ENCODE peak calls at places on chromosomes 11 and 22, in nine cellular contexts. One of them, this sample, is unnamed. For H3K27me3, the result is how much of the 10 kb centered on the place peaks cover.

GRCh38 chr11:111604392-111605009 is 2.3 kb downstream of the SIK2 start:
- DNase-seq in neural progenitor cell: peak
- DNase-seq in HCT116: peak
- DNase-seq in keratinocyte: no peak
- DNase-seq in PC-3: peak
- DNase-seq in endothelial cell of umbilical vein: peak
- DNase-seq in GM23248: peak
- DNase-seq in H1: no peak
- DNase-seq in fibroblast of lung: peak
- DNase-seq in this sample: peak

GRCh38 chr11:88404932-88405710 is 67.6 kb upstream of the CTSC start:
- DNase-seq in neural progenitor cell: no peak
- DNase-seq in HCT116: no peak
- DNase-seq in keratinocyte: no peak
- DNase-seq in PC-3: no peak
- DNase-seq in endothelial cell of umbilical vein: no peak
- DNase-seq in GM23248: peak
- DNase-seq in H1: no peak
- DNase-seq in fibroblast of lung: no peak
- DNase-seq in this sample: no peak

GRCh38 chr11:105296806-105297205 is 157.2 kb upstream of the CARD18 start:
- DNase-seq in neural progenitor cell: no peak
- DNase-seq in HCT116: no peak
- DNase-seq in keratinocyte: no peak
- DNase-seq in PC-3: no peak
- DNase-seq in endothelial cell of umbilical vein: no peak
- DNase-seq in GM23248: no peak
- DNase-seq in H1: no peak
- DNase-seq in fibroblast of lung: no peak
- DNase-seq in this sample: no peak

GRCh38 chr11:46903846-46904245 is 14.5 kb downstream of the LRP4 start:
- DNase-seq in neural progenitor cell: peak
- DNase-seq in HCT116: no peak
- DNase-seq in keratinocyte: no peak
- DNase-seq in PC-3: no peak
- DNase-seq in endothelial cell of umbilical vein: no peak
- DNase-seq in GM23248: no peak
- DNase-seq in H1: no peak
- DNase-seq in fibroblast of lung: no peak
- DNase-seq in this sample: no peak

GRCh38 chr11:119863811-119864601 is 135.0 kb upstream of the NECTIN1 start:
- DNase-seq in neural progenitor cell: peak
- DNase-seq in HCT116: no peak
- DNase-seq in keratinocyte: no peak
- DNase-seq in PC-3: no peak
- DNase-seq in endothelial cell of umbilical vein: no peak
- DNase-seq in GM23248: no peak
- DNase-seq in H1: no peak
- DNase-seq in fibroblast of lung: no peak
- DNase-seq in this sample: no peak

GRCh38 chr11:46238078-46238966 is 39.1 kb upstream of the CREB3L1 start:
- DNase-seq in neural progenitor cell: peak
- DNase-seq in HCT116: no peak
- DNase-seq in keratinocyte: no peak
- DNase-seq in PC-3: no peak
- DNase-seq in endothelial cell of umbilical vein: peak
- DNase-seq in GM23248: peak
- DNase-seq in H1: no peak
- DNase-seq in fibroblast of lung: peak
- DNase-seq in this sample: peak

GRCh38 chr11:14519692-14520085 is 497 bp downstream of the PSMA1 start:
- DNase-seq in neural progenitor cell: no peak
- DNase-seq in HCT116: no peak
- DNase-seq in keratinocyte: no peak
- DNase-seq in PC-3: peak
- DNase-seq in endothelial cell of umbilical vein: no peak
- DNase-seq in GM23248: peak
- DNase-seq in H1: no peak
- DNase-seq in fibroblast of lung: peak
- DNase-seq in this sample: peak

GRCh38 chr11:120568572-120569307 is 57.2 kb downstream of the GRIK4 start:
- DNase-seq in neural progenitor cell: no peak
- DNase-seq in HCT116: peak
- DNase-seq in keratinocyte: no peak
- DNase-seq in PC-3: no peak
- DNase-seq in endothelial cell of umbilical vein: no peak
- DNase-seq in GM23248: no peak
- DNase-seq in H1: no peak
- DNase-seq in fibroblast of lung: no peak
- DNase-seq in this sample: no peak

GRCh38 chr11:61752117-61752924 is at the start of gene MYRF:
- DNase-seq in neural progenitor cell: peak
- DNase-seq in HCT116: no peak
- DNase-seq in keratinocyte: no peak
- DNase-seq in PC-3: peak
- DNase-seq in endothelial cell of umbilical vein: peak
- DNase-seq in GM23248: peak
- DNase-seq in H1: no peak
- DNase-seq in fibroblast of lung: peak
- DNase-seq in this sample: peak

DNA sequence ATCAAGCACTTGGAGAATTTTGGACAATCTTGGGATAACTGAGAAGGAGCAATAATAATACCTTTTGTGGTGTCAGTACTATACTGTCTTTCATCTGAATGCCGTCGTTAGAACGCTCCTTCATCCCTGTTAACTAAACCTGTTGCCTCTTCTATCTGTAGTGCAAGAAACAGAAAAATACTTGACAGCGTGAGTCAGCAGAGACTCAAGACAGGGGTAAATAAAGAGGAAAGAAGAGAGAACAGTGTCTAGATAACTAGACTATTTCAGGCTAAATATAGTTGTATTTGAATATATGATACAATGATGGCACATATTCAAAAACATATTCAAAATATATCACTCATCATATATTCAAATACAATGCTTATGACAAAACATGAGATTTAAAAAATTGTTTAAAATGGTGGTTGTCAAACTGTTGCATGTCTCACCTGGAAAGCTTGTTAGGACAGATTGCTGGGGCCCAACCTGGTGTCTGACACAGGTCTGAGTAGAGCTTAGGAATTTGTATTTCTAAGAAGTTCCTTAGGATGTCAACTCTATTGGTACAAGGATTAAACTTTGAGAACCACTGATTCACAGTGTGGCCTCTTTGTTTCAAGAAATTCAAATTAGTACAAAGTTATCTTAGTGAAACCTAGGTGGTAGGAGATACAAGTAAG is 17.4 kb downstream of the OOSP4A start:
- DNase-seq in neural progenitor cell: no peak
- DNase-seq in HCT116: no peak
- DNase-seq in keratinocyte: no peak
- DNase-seq in PC-3: no peak
- DNase-seq in endothelial cell of umbilical vein: no peak
- DNase-seq in GM23248: no peak
- DNase-seq in H1: no peak
- DNase-seq in fibroblast of lung: no peak
- DNase-seq in this sample: no peak
- H3K4me3 ChIP-seq in neural progenitor cell: no peak
- H3K4me3 ChIP-seq in HCT116: no peak
- H3K4me3 ChIP-seq in keratinocyte: no peak
- H3K4me3 ChIP-seq in PC-3: no peak
- H3K4me3 ChIP-seq in endothelial cell of umbilical vein: no peak
- H3K4me3 ChIP-seq in GM23248: no peak
- H3K4me3 ChIP-seq in H1: no peak
- H3K4me3 ChIP-seq in fibroblast of lung: no peak
- H3K4me3 ChIP-seq in this sample: no peak

GRCh38 chr22:19166421-19166820 is 12.1 kb downstream of the SLC25A1 start:
- DNase-seq in neural progenitor cell: no peak
- DNase-seq in HCT116: no peak
- DNase-seq in keratinocyte: no peak
- DNase-seq in PC-3: no peak
- DNase-seq in endothelial cell of umbilical vein: no peak
- DNase-seq in GM23248: no peak
- DNase-seq in H1: no peak
- DNase-seq in fibroblast of lung: no peak
- DNase-seq in this sample: no peak

GRCh38 chr22:19167106-19167869 is 11.2 kb downstream of the SLC25A1 start:
- DNase-seq in neural progenitor cell: peak
- DNase-seq in HCT116: no peak
- DNase-seq in keratinocyte: no peak
- DNase-seq in PC-3: no peak
- DNase-seq in endothelial cell of umbilical vein: no peak
- DNase-seq in GM23248: no peak
- DNase-seq in H1: no peak
- DNase-seq in fibroblast of lung: no peak
- DNase-seq in this sample: no peak

GRCh38 chr22:19169947-19170318 is 8.6 kb downstream of the SLC25A1 start:
- DNase-seq in neural progenitor cell: no peak
- DNase-seq in HCT116: no peak
- DNase-seq in keratinocyte: no peak
- DNase-seq in PC-3: no peak
- DNase-seq in endothelial cell of umbilical vein: no peak
- DNase-seq in GM23248: no peak
- DNase-seq in H1: no peak
- DNase-seq in fibroblast of lung: no peak
- DNase-seq in this sample: no peak

GRCh38 chr22:19169002-19169946 is 9.3 kb downstream of the SLC25A1 start:
- DNase-seq in neural progenitor cell: peak
- DNase-seq in HCT116: no peak
- DNase-seq in keratinocyte: no peak
- DNase-seq in PC-3: no peak
- DNase-seq in endothelial cell of umbilical vein: no peak
- DNase-seq in GM23248: peak
- DNase-seq in H1: no peak
- DNase-seq in fibroblast of lung: no peak
- DNase-seq in this sample: peak

DNA sequence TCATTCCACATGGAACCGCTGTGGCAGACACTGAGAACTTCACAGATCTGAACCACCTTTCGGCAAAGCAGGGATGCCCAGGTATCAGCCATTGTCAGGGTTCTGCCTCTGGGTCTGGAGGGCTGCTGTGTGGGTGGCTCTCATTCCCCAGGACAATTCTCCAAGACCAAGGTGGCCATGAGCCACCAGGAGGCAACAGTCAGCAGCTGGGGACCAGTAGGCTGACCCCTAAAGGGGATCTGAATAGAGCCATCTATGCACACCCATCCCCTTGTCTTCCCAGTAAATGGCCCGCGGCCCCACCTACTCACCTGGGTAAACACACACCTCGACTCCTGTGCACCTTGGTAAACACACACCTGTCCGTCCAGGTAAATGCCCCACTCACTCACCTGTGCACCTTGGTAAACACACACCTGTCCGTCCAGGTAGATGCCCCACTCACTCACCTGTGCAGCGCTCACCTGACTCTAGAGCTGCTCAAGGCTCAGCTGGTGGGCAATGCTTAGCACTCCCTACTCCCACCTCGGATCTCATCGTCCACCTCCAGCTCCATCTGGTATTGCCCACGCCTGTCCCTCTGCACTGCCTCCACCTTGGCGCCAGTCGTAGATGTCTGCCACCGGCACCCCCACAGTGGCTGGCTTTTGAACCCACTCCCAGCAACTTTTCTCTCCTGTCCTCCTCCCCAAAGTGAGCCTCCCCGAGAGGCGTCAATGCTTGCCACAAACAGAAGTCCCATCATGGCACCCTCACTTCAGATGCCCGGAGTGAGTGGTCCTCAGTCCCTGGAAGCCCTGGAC is 10.2 kb downstream of the SLC25A1 start:
- DNase-seq in neural progenitor cell: peak
- DNase-seq in HCT116: no peak
- DNase-seq in keratinocyte: no peak
- DNase-seq in PC-3: no peak
- DNase-seq in endothelial cell of umbilical vein: no peak
- DNase-seq in GM23248: no peak
- DNase-seq in H1: no peak
- DNase-seq in fibroblast of lung: no peak
- DNase-seq in this sample: no peak
- H3K27me3 ChIP-seq in neural progenitor cell: half or more
- H3K27me3 ChIP-seq in HCT116: under half
- H3K27me3 ChIP-seq in keratinocyte: under half
- H3K27me3 ChIP-seq in PC-3: under half
- H3K27me3 ChIP-seq in endothelial cell of umbilical vein: under half
- H3K27me3 ChIP-seq in GM23248: under half
- H3K27me3 ChIP-seq in H1: under half
- H3K27me3 ChIP-seq in fibroblast of lung: under half
- H3K27me3 ChIP-seq in this sample: under half

GRCh38 chr22:36363378-36363931 is 24.3 kb downstream of the MYH9 start:
- DNase-seq in neural progenitor cell: no peak
- DNase-seq in HCT116: no peak
- DNase-seq in keratinocyte: no peak
- DNase-seq in PC-3: peak
- DNase-seq in endothelial cell of umbilical vein: no peak
- DNase-seq in GM23248: no peak
- DNase-seq in H1: no peak
- DNase-seq in fibroblast of lung: no peak
- DNase-seq in this sample: no peak
- H3K9ac ChIP-seq in neural progenitor cell: no peak
- H3K9ac ChIP-seq in HCT116: no peak
- H3K9ac ChIP-seq in keratinocyte: peak
- H3K9ac ChIP-seq in PC-3: peak
- H3K9ac ChIP-seq in endothelial cell of umbilical vein: no peak
- H3K9ac ChIP-seq in GM23248: no peak
- H3K9ac ChIP-seq in H1: no peak
- H3K9ac ChIP-seq in fibroblast of lung: no peak
- H3K9ac ChIP-seq in this sample: no peak

GRCh38 chr11:96303067-96303466 is 39.9 kb downstream of the MAML2 start:
- DNase-seq in neural progenitor cell: no peak
- DNase-seq in HCT116: no peak
- DNase-seq in keratinocyte: no peak
- DNase-seq in PC-3: peak
- DNase-seq in endothelial cell of umbilical vein: peak
- DNase-seq in GM23248: peak
- DNase-seq in H1: no peak
- DNase-seq in fibroblast of lung: peak
- DNase-seq in this sample: peak
- H3K4me3 ChIP-seq in neural progenitor cell: no peak
- H3K4me3 ChIP-seq in HCT116: no peak
- H3K4me3 ChIP-seq in keratinocyte: no peak
- H3K4me3 ChIP-seq in PC-3: no peak
- H3K4me3 ChIP-seq in endothelial cell of umbilical vein: no peak
- H3K4me3 ChIP-seq in GM23248: peak
- H3K4me3 ChIP-seq in H1: no peak
- H3K4me3 ChIP-seq in fibroblast of lung: no peak
- H3K4me3 ChIP-seq in this sample: peak

This sample was measured in adipocyte.